ENCODE peak calls at places on chromosomes 6 and 20, in nine cellular contexts. A, T, F, P, X, J, G, E and R are unnamed samples.

GRCh38 chr6:51753635-51754034 is 333.8 kb downstream of the PKHD1 start:
- DNase-seq in A (no peak), T (no peak), F (peak), P (no peak), X (no peak), J (no peak), G (no peak), E (no peak), R (no peak)

GRCh38 chr6:69732640-69733039 is 64.2 kb downstream of the LMBRD1 start:
- DNase-seq in A (peak), T (no peak), F (peak), P (peak), X (no peak), J (no peak), G (no peak), E (no peak), R (no peak)

GRCh38 chr20:5928831-5929715 is 21.3 kb downstream of the TRMT6 start:
- DNase-seq in A (no peak), T (no peak), F (no peak), P (no peak), X (no peak), J (no peak), G (no peak), E (no peak), R (no peak)

GRCh38 chr6:163955131-163955530 is 540.6 kb downstream of the QKI start:
- DNase-seq in A (no peak), T (no peak), F (no peak), P (peak), X (peak), J (no peak), G (peak), E (no peak), R (no peak)

GRCh38 chr6:160106701-160107100 is 14.9 kb upstream of the SLC22A1 start:
- DNase-seq in A (no peak), T (no peak), F (no peak), P (no peak), X (no peak), J (no peak), G (no peak), E (no peak), R (no peak)

GRCh38 chr6:27334141-27334540 is 22.1 kb upstream of the POM121L2 start:
- DNase-seq in A (peak), T (no peak), F (no peak), P (no peak), X (no peak), J (no peak), G (no peak), E (no peak), R (no peak)

GRCh38 chr20:32244150-32244823 is 33.2 kb upstream of the KIF3B start:
- DNase-seq in A (no peak), T (no peak), F (no peak), P (peak), X (no peak), J (no peak), G (peak), E (no peak), R (no peak)

GRCh38 chr20:36466089-36466488 is 75.2 kb upstream of the MYL9 start:
- DNase-seq in A (no peak), T (no peak), F (no peak), P (no peak), X (no peak), J (no peak), G (no peak), E (no peak), R (no peak)

GRCh38 chr6:80640176-80640575 is 533.7 kb downstream of the BCKDHB start:
- DNase-seq in A (no peak), T (no peak), F (no peak), P (no peak), X (no peak), J (no peak), G (no peak), E (no peak), R (no peak)

GRCh38 chr6:34189806-34190503 is 44.1 kb upstream of the GRM4 start:
- DNase-seq in A (peak), T (no peak), F (no peak), P (no peak), X (no peak), J (no peak), G (no peak), E (no peak), R (peak)

GRCh38 chr20:15940127-15940526 is 633.1 kb downstream of the KIF16B start:
- DNase-seq in A (no peak), T (no peak), F (no peak), P (no peak), X (no peak), J (no peak), G (no peak), E (no peak), R (no peak)

GRCh38 chr20:14622796-14623195 is 285.4 kb upstream of the FLRT3 start:
- DNase-seq in A (no peak), T (peak), F (peak), P (peak), X (peak), J (no peak), G (peak), E (no peak), R (no peak)